ENCODE peak calls at places on chromosome 22, in seven cellular contexts. N is HEK293T, S is endothelial cell of umbilical vein, C is HL-60, X is mucosa of descending colon, V is heart left ventricle, Q is kidney. M is an unnamed sample.

GRCh38 chr22:21738081-21738480 is 2.5 kb upstream of the YPEL1 start:
- DNase-seq in C (no peak), N (no peak), Q (no peak), S (no peak), X (no peak), V (no peak), M (no peak)

GRCh38 chr22:40808018-40808841 is 10.9 kb downstream of the SLC25A17 start:
- DNase-seq in Q (no peak), N (no peak), V (no peak), S (peak), X (no peak), C (no peak), M (no peak)

GRCh38 chr22:23242473-23243001 is 62.2 kb downstream of the BCR start:
- DNase-seq in S (no peak), V (no peak), X (peak), Q (no peak), C (no peak), N (peak), M (no peak)

GRCh38 chr22:42814215-42814614 is 42.9 kb downstream of the ARFGAP3 start:
- DNase-seq in C (no peak), X (no peak), S (peak), Q (no peak), V (no peak), N (no peak), M (no peak)

GRCh38 chr22:29914165-29914564 is 31.2 kb downstream of the MTMR3 start:
- DNase-seq in X (no peak), C (no peak), V (no peak), N (no peak), Q (no peak), S (peak), M (no peak)

GRCh38 chr22:40410272-40410671 is 39.9 kb downstream of the SGSM3 start:
- DNase-seq in N (no peak), S (no peak), C (no peak), X (no peak), Q (no peak), V (no peak), M (no peak)

GRCh38 chr22:29215012-29215860 is 9.5 kb downstream of the EMID1 start:
- DNase-seq in S (no peak), V (no peak), C (no peak), N (no peak), Q (peak), X (no peak), M (no peak)

GRCh38 chr22:30821381-30821780 is 126.7 kb downstream of the OSBP2 start:
- DNase-seq in X (no peak), N (no peak), C (no peak), S (no peak), V (no peak), Q (no peak), M (no peak)

GRCh38 chr22:37177755-37178154 is 10.3 kb downstream of the C1QTNF6 start:
- DNase-seq in C (no peak), Q (no peak), N (no peak), S (no peak), X (peak), V (no peak), M (no peak)

GRCh38 chr22:36901411-36902142 is 11.9 kb upstream of the CSF2RB start:
- DNase-seq in V (no peak), Q (no peak), N (no peak), S (no peak), X (no peak), C (peak), M (peak)

GRCh38 chr22:45318558-45319318 is 9.0 kb downstream of the FAM118A start:
- DNase-seq in C (peak), N (no peak), V (no peak), Q (no peak), X (no peak), S (peak), M (no peak)

GRCh38 chr22:24200616-24201212 is 19.4 kb downstream of the SUSD2 start:
- DNase-seq in X (no peak), V (no peak), Q (no peak), S (peak), N (no peak), C (no peak), M (no peak)

GRCh38 chr22:16717699-16718558 is 107.3 kb downstream of the XKR3 start:
- DNase-seq in S (no peak), V (no peak), C (no peak), N (peak), Q (no peak), X (no peak), M (no peak)

GRCh38 chr22:17920145-17920605 is 104.2 kb downstream of the MICAL3 start:
- DNase-seq in N (peak), V (peak), C (no peak), S (peak), X (peak), Q (peak), M (peak)

GRCh38 chr22:29478326-29479276 is 1.4 kb upstream of the NEFH start:
- DNase-seq in S (peak), X (no peak), Q (no peak), C (peak), N (peak), V (no peak), M (no peak)

GRCh38 chr22:36298601-36299000 is 45.7 kb downstream of the APOL1 start:
- DNase-seq in C (no peak), S (no peak), V (no peak), N (no peak), X (peak), Q (no peak), M (no peak)

GRCh38 chr22:48968201-48968959 is 859.3 kb downstream of the BRD1 start:
- DNase-seq in V (peak), X (peak), C (no peak), Q (no peak), N (no peak), S (no peak), M (no peak)

GRCh38 chr22:22746963-22747933 is 102.8 kb downstream of the GGTLC2 start:
- DNase-seq in S (no peak), V (no peak), X (no peak), Q (no peak), N (no peak), C (no peak), M (no peak)

GRCh38 chr22:37777122-37777687 is 30.5 kb upstream of the GCAT start:
- DNase-seq in N (no peak), C (no peak), X (peak), S (no peak), Q (peak), V (peak), M (no peak)

GRCh38 chr22:21951931-21952465 is 650 bp downstream of the PPM1F start:
- DNase-seq in Q (no peak), X (peak), C (peak), V (peak), N (peak), S (peak), M (no peak)

GRCh38 chr22:35538801-35539321 is 1.8 kb upstream of the RASD2 start:
- DNase-seq in V (no peak), Q (no peak), S (no peak), N (peak), C (peak), X (no peak), M (no peak)

GRCh38 chr22:32073823-32074380 is 30.8 kb downstream of the SLC5A1 start:
- DNase-seq in S (no peak), X (no peak), N (no peak), C (no peak), Q (peak), V (no peak), M (no peak)

GRCh38 chr22:42614312-42615091 is at the start of gene POLDIP3:
- DNase-seq in C (peak), N (peak), Q (peak), S (peak), V (peak), X (peak), M (peak)

GRCh38 chr22:46105494-46106278 is 44.6 kb upstream of the PPARA start:
- DNase-seq in Q (peak), C (no peak), X (no peak), S (no peak), V (no peak), N (no peak), M (no peak)

GRCh38 chr22:46031965-46032851 is 55.2 kb upstream of the WNT7B start:
- DNase-seq in V (peak), X (no peak), Q (peak), N (no peak), C (peak), S (no peak), M (no peak)

GRCh38 chr22:22030493-22031182 is 48.1 kb upstream of the TOP3B start:
- DNase-seq in C (peak), X (peak), V (no peak), S (peak), N (peak), Q (no peak), M (no peak)

GRCh38 chr22:31980628-31981027 is 36.3 kb downstream of the YWHAH start:
- DNase-seq in Q (no peak), X (no peak), C (no peak), S (no peak), N (no peak), V (no peak), M (no peak)

GRCh38 chr22:46968848-46969247 is 206.4 kb downstream of the TBC1D22A start:
- DNase-seq in X (no peak), C (no peak), S (no peak), N (no peak), Q (no peak), V (no peak), M (no peak)

GRCh38 chr22:23816552-23816976 is 22.2 kb downstream of the DERL3 start:
- DNase-seq in S (no peak), Q (peak), C (no peak), V (no peak), X (peak), N (no peak), M (no peak)

GRCh38 chr22:30422481-30423295 is 2.9 kb upstream of the MTFP1 start:
- DNase-seq in C (peak), S (peak), N (no peak), X (peak), Q (peak), V (peak), M (no peak)

GRCh38 chr22:37999640-38000272 is 15.4 kb upstream of the SOX10 start:
- DNase-seq in Q (no peak), V (no peak), X (no peak), S (peak), N (peak), C (peak), M (no peak)

GRCh38 chr22:36977401-36977861 is 41.8 kb downstream of the TST start:
- DNase-seq in S (peak), X (peak), V (peak), C (peak), Q (peak), N (peak), M (no peak)

GRCh38 chr22:37855462-37855861 is 6.2 kb downstream of the EIF3L start:
- DNase-seq in V (no peak), S (no peak), C (no peak), X (no peak), N (no peak), Q (no peak), M (no peak)

GRCh38 chr22:19448076-19448607 is 631 bp upstream of the C22orf39 start:
- DNase-seq in Q (no peak), V (no peak), N (peak), X (no peak), S (no peak), C (peak), M (no peak)

GRCh38 chr22:43824724-43825485 is 12.8 kb upstream of the EFCAB6 start:
- DNase-seq in C (no peak), V (no peak), Q (peak), N (no peak), X (no peak), S (no peak), M (no peak)

GRCh38 chr22:20435436-20436308 is 2.0 kb downstream of the SCARF2 start:
- DNase-seq in X (peak), C (no peak), N (no peak), Q (peak), V (no peak), S (no peak), M (no peak)

GRCh38 chr22:17931400-17931825 is 92.9 kb downstream of the MICAL3 start:
- DNase-seq in V (peak), Q (no peak), C (no peak), S (no peak), N (no peak), X (no peak), M (no peak)

GRCh38 chr22:30288414-30289125 is 735 bp downstream of the CASTOR1 start:
- DNase-seq in S (no peak), X (no peak), V (no peak), Q (no peak), N (no peak), C (no peak), M (no peak)

GRCh38 chr22:40302149-40302548 is 44.2 kb upstream of the ADSL start:
- DNase-seq in Q (no peak), S (no peak), C (no peak), X (no peak), V (no peak), N (no peak), M (no peak)